ENCODE peak calls at places on chromosome 4, in five cellular contexts. A, I, U, D and H are unnamed samples. For H3K9me3, the result is how much of the 10 kb centered on the place peaks cover.

GRCh38 chr4:99848576-99848975 is 31.9 kb downstream of the DAPP1 start:
- DNase-seq in A (no peak), D (no peak), I (no peak), U (no peak), H (no peak)

GRCh38 chr4:174110180-174110579 is 173.3 kb downstream of the FBXO8 start:
- DNase-seq in U (no peak), D (no peak), A (peak), I (no peak), H (no peak)

GRCh38 chr4:153481474-153481873 is 15.3 kb downstream of the TMEM131L start:
- DNase-seq in U (no peak), A (no peak), I (no peak), D (no peak), H (no peak)

GRCh38 chr4:85657143-85657542 is 182.2 kb downstream of the ARHGAP24 start:
- DNase-seq in A (no peak), D (no peak), I (no peak), U (no peak), H (no peak)

GRCh38 chr4:142600952-142601351 is 245.1 kb downstream of the INPP4B start:
- DNase-seq in I (no peak), A (no peak), D (no peak), U (no peak), H (no peak)

GRCh38 chr4:66034671-66035070 is 364.4 kb upstream of the EPHA5 start:
- DNase-seq in D (no peak), I (no peak), U (no peak), A (no peak), H (no peak)

GRCh38 chr4:118345813-118346212 is 7.0 kb downstream of the PRSS12 start:
- DNase-seq in I (no peak), D (no peak), A (no peak), U (no peak), H (no peak)

GRCh38 chr4:114180481-114180880 is 201.0 kb upstream of the ARSJ start:
- DNase-seq in U (peak), D (peak), I (peak), A (no peak), H (no peak)

GRCh38 chr4:3802571-3803474 is 36.6 kb downstream of the ADRA2C start:
- DNase-seq in I (no peak), U (no peak), A (no peak), D (no peak), H (no peak)

GRCh38 chr4:167233523-167234387 is 539 bp downstream of the SPOCK3 start:
- DNase-seq in I (peak), A (no peak), D (no peak), U (no peak), H (peak)

GRCh38 chr4:53788011-53788410 is 196.7 kb upstream of the LNX1 start:
- DNase-seq in D (no peak), A (no peak), I (no peak), U (no peak), H (no peak)

GRCh38 chr4:169791064-169791463 is 33.3 kb upstream of the HPF1 start:
- DNase-seq in I (no peak), A (no peak), U (no peak), D (no peak), H (no peak)

GRCh38 chr4:186137193-186137792 is 32.8 kb downstream of the FAM149A start:
- DNase-seq in D (no peak), A (no peak), I (peak), U (no peak), H (no peak)

GRCh38 chr4:27360651-27361347 is 500.2 kb downstream of the STIM2 start:
- DNase-seq in I (peak), A (peak), D (no peak), U (peak), H (no peak)

GRCh38 chr4:73187325-73187724 is 71.3 kb downstream of the ANKRD17 start:
- DNase-seq in A (no peak), I (peak), D (no peak), U (no peak), H (no peak)

GRCh38 chr4:100421356-100421978 is 96.4 kb downstream of the EMCN start:
- DNase-seq in U (no peak), D (no peak), A (no peak), I (peak), H (no peak)

GRCh38 chr4:111268769-111269414 is 646.0 kb upstream of the PITX2 start:
- DNase-seq in I (peak), U (no peak), D (no peak), A (no peak), H (no peak)

GRCh38 chr4:8847764-8848163 is 23.9 kb downstream of the HMX1 start:
- DNase-seq in A (peak), I (no peak), D (no peak), U (no peak), H (peak)

GRCh38 chr4:22607382-22607781 is 85.4 kb upstream of the GBA3 start:
- DNase-seq in I (peak), U (peak), A (peak), D (no peak), H (no peak)

GRCh38 chr4:10333942-10334341 is 123.3 kb downstream of the ZNF518B start:
- DNase-seq in D (no peak), A (no peak), I (no peak), U (no peak), H (no peak)

GRCh38 chr4:74364649-74365491 is at the start of gene EREG:
- DNase-seq in I (peak), D (no peak), U (peak), A (peak), H (peak)

GRCh38 chr4:69057620-69058409 is 38.5 kb upstream of the UGT2B7 start:
- DNase-seq in U (no peak), A (no peak), D (no peak), I (no peak), H (no peak)

GRCh38 chr4:131644619-131645018 is 1504.5 kb upstream of the PCDH10 start:
- DNase-seq in D (no peak), A (no peak), U (no peak), I (no peak), H (no peak)

GRCh38 chr4:137226900-137227299 is 305.4 kb downstream of the PCDH18 start:
- DNase-seq in A (no peak), D (no peak), I (no peak), U (no peak), H (no peak)

GRCh38 chr4:57308301-57308700 is 198.1 kb upstream of the IGFBP7 start:
- DNase-seq in I (no peak), U (no peak), D (no peak), A (no peak), H (no peak)

GRCh38 chr4:183099537-183100297 is 660 bp downstream of the WWC2 start:
- DNase-seq in I (no peak), A (peak), D (peak), U (peak), H (peak)

GRCh38 chr4:4694296-4694772 is 152.5 kb upstream of the STX18 start:
- DNase-seq in D (peak), I (no peak), A (no peak), U (peak), H (no peak)

GRCh38 chr4:98546910-98547544 is 111.4 kb downstream of the TSPAN5 start:
- DNase-seq in U (no peak), I (peak), A (peak), D (peak), H (no peak)

GRCh38 chr4:15479089-15479912 is 9.6 kb downstream of the CC2D2A start:
- DNase-seq in I (peak), A (peak), U (peak), D (peak), H (peak)

GRCh38 chr4:3040447-3041191 is 33.7 kb downstream of the HTT-AS start:
- DNase-seq in A (no peak), U (no peak), I (no peak), D (no peak), H (no peak)

GRCh38 chr4:53653484-53654053 is 62.3 kb upstream of the LNX1 start:
- DNase-seq in U (no peak), I (no peak), D (no peak), A (no peak), H (no peak)

GRCh38 chr4:178066338-178066941 is 624.2 kb upstream of the AGA start:
- DNase-seq in I (no peak), D (no peak), A (no peak), U (no peak), H (no peak)

GRCh38 chr4:72375050-72375736 is 193.8 kb downstream of the ADAMTS3 start:
- DNase-seq in D (no peak), I (peak), A (no peak), U (no peak), H (no peak)

GRCh38 chr4:108559911-108560310 is 60.5 kb upstream of the RPL34 start:
- DNase-seq in D (no peak), I (no peak), U (no peak), A (no peak), H (no peak)

GRCh38 chr4:27154706-27155105 is 294.1 kb downstream of the STIM2 start:
- DNase-seq in D (no peak), U (no peak), A (no peak), I (peak), H (no peak)

GRCh38 chr4:41384992-41385391 is 128.3 kb downstream of the UCHL1 start:
- DNase-seq in A (peak), U (peak), I (no peak), D (peak), H (peak)

GRCh38 chr4:76589402-76589801 is 154.4 kb downstream of the SHROOM3 start:
- DNase-seq in U (no peak), A (no peak), I (peak), D (no peak), H (no peak)

GRCh38 chr4:83961575-83961974 is 425.7 kb downstream of the GPAT3 start:
- DNase-seq in U (no peak), I (peak), D (no peak), A (no peak), H (no peak)
- TF ChIP-seq CTCF in U (no peak), I (peak), D (no peak), A (no peak), H (no peak)

DNA sequence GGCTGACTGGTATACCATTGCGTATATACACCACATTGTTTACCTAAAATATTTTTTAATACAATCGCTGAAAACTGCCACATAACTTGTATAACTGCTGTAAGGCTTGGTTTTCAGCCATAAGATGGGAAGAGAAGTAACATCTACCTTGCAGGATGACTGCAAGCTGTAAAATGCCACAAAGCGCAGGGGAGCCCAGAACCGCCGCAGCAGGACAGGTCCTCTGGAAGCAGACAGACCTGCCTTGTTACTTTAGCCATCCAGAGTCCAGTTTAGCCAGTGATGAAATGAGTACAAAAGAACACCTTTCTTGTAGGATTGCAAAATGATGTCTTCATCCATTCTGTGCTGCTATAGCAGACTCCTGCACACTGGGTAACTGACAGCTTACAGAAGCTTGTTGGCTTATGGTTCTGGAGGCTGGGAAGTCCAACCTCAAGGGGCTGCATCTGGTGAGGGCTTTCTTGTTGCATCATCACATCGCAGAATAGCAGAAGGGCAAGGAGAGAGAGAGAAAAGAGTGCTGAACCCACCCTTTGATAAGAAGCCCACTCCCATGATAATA is 4.1 kb upstream of the CTBP1 start:
- DNase-seq in I (no peak), U (no peak), D (no peak), A (no peak), H (no peak)
- H3K9me3 ChIP-seq in I (under half), U (under half), D (under half), A (under half), H (under half)

GRCh38 chr4:47879458-47879857 is 34.9 kb downstream of the NFXL1 start:
- DNase-seq in A (no peak), I (no peak), U (no peak), D (no peak), H (no peak)

GRCh38 chr4:47876310-47876709 is 38.1 kb downstream of the NFXL1 start:
- DNase-seq in D (no peak), A (no peak), I (no peak), U (no peak), H (no peak)

GRCh38 chr4:47873877-47874571 is 36.2 kb upstream of the CORIN start:
- DNase-seq in A (no peak), I (no peak), D (no peak), U (no peak), H (no peak)

GRCh38 chr4:47876784-47877183 is 37.6 kb downstream of the NFXL1 start:
- DNase-seq in A (no peak), D (no peak), U (no peak), I (no peak), H (no peak)

GRCh38 chr4:47877204-47877603 is 37.2 kb downstream of the NFXL1 start:
- DNase-seq in D (no peak), A (no peak), I (no peak), U (no peak), H (no peak)
- H3K27ac ChIP-seq in D (no peak), A (no peak), I (no peak), U (no peak), H (no peak)

GRCh38 chr4:109699553-109700225 is 3.6 kb downstream of the CASP6 start:
- DNase-seq in U (no peak), I (no peak), A (no peak), D (no peak), H (no peak)

GRCh38 chr4:109703664-109704351 is 563 bp upstream of the CASP6 start:
- DNase-seq in I (no peak), D (no peak), U (no peak), A (no peak), H (no peak)

GRCh38 chr4:109701566-109702399 is 1.5 kb downstream of the CASP6 start:
- DNase-seq in A (no peak), D (no peak), U (no peak), I (no peak), H (no peak)

GRCh38 chr4:109708435-109708834 is 5.2 kb upstream of the CASP6 start:
- DNase-seq in I (no peak), A (no peak), D (no peak), U (no peak), H (no peak)

GRCh38 chr4:109702950-109703663 is at the start of gene CASP6:
- DNase-seq in A (peak), D (peak), I (peak), U (peak), H (peak)
- TF ChIP-seq CTCF in A (peak), D (peak), I (peak), U (peak), H (peak)